ENCODE peak calls at places on chromosomes 13 and 19, in four cellular contexts. F is H1, D is K562, E is SK-N-SH. O is an unnamed sample.
A peak's percentile ranks its signal among the peaks of the same experiment; 100 is the strongest.

GRCh38 chr19:43305642-43306041 is 36.3 kb upstream of the PSG9 start:
- DNase-seq in F (no peak), D (peak; percentile 15), E (no peak), O (no peak)

GRCh38 chr13:106573855-106574254 is 5.9 kb upstream of the ARGLU1 start:
- DNase-seq in D (no peak), F (no peak), E (no peak), O (no peak)

GRCh38 chr13:59458908-59459579 is 704.7 kb downstream of the DIAPH3 start:
- DNase-seq in D (no peak), F (no peak), E (no peak), O (no peak)

GRCh38 chr13:97544041-97544765 is 110.2 kb downstream of the RAP2A start:
- DNase-seq in D (no peak), F (no peak), E (no peak), O (no peak)

GRCh38 chr19:9863759-9864158 is 28.6 kb downstream of the PIN1 start:
- DNase-seq in F (no peak), D (no peak), E (no peak), O (no peak)

GRCh38 chr19:30490760-30491159 is 118.6 kb downstream of the ZNF536 start:
- DNase-seq in D (no peak), E (no peak), F (no peak), O (no peak)

GRCh38 chr19:30685601-30686000 is 313.4 kb downstream of the ZNF536 start:
- DNase-seq in E (no peak), F (no peak), D (no peak), O (no peak)

GRCh38 chr19:6138066-6138465 is 2.6 kb downstream of the ACSBG2 start:
- DNase-seq in E (peak; percentile 16), F (no peak), D (no peak), O (no peak)

GRCh38 chr13:94382520-94382919 is 97.0 kb downstream of the DCT start:
- DNase-seq in D (no peak), F (no peak), E (no peak), O (no peak)

GRCh38 chr13:32955881-32956594 is 60.2 kb upstream of the KL start:
- DNase-seq in F (no peak), E (no peak), D (no peak), O (no peak)

GRCh38 chr13:24923305-24923640 is 159.3 kb downstream of the RNF17 start:
- DNase-seq in F (no peak), D (peak; percentile 13), E (peak; percentile 39), O (no peak)

GRCh38 chr19:10316229-10317044 is 622 bp upstream of the FDX2 start:
- DNase-seq in E (peak; percentile 88), F (no peak), D (peak; percentile 70), O (no peak)

GRCh38 chr19:16461630-16462051 is 10.1 kb downstream of the EPS15L1 start:
- DNase-seq in D (no peak), E (no peak), F (no peak), O (no peak)

GRCh38 chr19:6056801-6057650 is 53.3 kb downstream of the RFX2 start:
- DNase-seq in E (no peak), F (no peak), D (peak; percentile 53), O (no peak)

GRCh38 chr13:105937451-105937850 is 598.0 kb downstream of the EFNB2 start:
- DNase-seq in E (peak; percentile 50), D (no peak), F (no peak), O (no peak)

GRCh38 chr13:23372264-23372905 is 61.1 kb downstream of the SACS start:
- DNase-seq in E (no peak), D (no peak), F (no peak), O (no peak)

GRCh38 chr13:52665325-52665724 is 12.7 kb downstream of the SUGT1 start:
- DNase-seq in F (no peak), D (no peak), E (peak; percentile 22), O (no peak)

GRCh38 chr13:99974939-99975561 is 3.5 kb upstream of the ZIC5 start:
- DNase-seq in E (peak; percentile 32), F (no peak), D (no peak), O (peak; percentile 53)

GRCh38 chr13:28574617-28575142 is 79.8 kb upstream of the FLT1 start:
- DNase-seq in F (no peak), E (no peak), D (peak; percentile 80), O (no peak)

GRCh38 chr13:49681837-49682236 is 9.4 kb downstream of the EBPL start:
- DNase-seq in D (no peak), F (no peak), E (no peak), O (no peak)

GRCh38 chr13:87999791-88000190 is 328.6 kb downstream of the SLITRK5 start:
- DNase-seq in F (no peak), D (no peak), E (no peak), O (no peak)

GRCh38 chr13:85543144-85543543 is 256.1 kb downstream of the SLITRK6 start:
- DNase-seq in F (no peak), E (no peak), D (no peak), O (no peak)

GRCh38 chr13:111338841-111339240 is 18.4 kb downstream of the TEX29 start:
- DNase-seq in D (no peak), F (no peak), E (no peak), O (no peak)

GRCh38 chr19:16527334-16527935 is 14.8 kb downstream of the CHERP start:
- DNase-seq in E (no peak), D (no peak), F (no peak), O (no peak)

GRCh38 chr19:49832556-49832955 is 14.5 kb downstream of the MED25 start:
- DNase-seq in E (no peak), D (no peak), F (no peak), O (no peak)

GRCh38 chr19:7333198-7334118 is 15.3 kb upstream of the ARHGEF18 start:
- DNase-seq in F (no peak), D (no peak), E (no peak), O (no peak)

GRCh38 chr19:47112166-47112663 is 1.4 kb downstream of the ZC3H4 start:
- DNase-seq in E (peak; percentile 76), D (peak; percentile 84), F (peak; percentile 54), O (peak; percentile 76)

DNA sequence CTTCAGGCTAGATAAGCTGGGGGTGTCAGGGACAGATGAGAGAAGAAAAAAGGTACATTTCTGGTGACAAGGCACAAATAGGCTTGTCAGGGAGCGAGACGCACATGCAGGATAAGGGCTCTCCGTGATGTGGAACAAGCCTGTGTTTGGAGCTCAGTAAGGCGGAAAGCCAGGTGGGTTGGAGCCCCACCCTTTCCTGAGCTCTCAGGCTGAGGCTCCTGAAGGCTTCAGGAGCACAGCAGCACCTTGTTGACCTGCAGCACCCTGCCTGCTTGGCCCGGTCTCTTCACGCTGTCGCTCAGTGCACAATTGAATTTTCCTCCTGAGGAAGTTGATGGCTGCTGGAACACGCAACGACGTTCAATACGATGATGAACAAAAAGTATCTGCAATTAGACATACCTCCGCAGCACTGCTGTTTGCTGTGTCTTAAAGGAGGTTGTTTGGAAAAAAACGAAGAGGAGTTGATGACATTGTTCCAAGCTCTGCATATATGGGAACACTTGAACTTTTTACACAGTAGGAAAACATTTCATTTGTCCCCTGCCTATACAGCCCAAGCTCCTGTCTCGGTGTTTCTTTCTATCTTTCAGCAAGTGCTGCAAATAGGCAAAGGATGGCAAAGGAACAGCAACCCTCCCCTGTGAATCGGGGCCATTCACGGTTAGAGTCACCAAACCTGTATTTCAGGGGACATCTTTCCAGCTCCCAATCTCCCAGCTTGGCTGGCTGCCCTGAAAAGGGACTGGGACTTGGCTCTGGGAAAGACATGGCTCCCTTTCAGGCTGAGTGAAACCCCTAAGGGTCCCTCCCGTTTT is 29.5 kb downstream of the SERP2 start:
- DNase-seq in F (no peak), E (no peak), D (no peak), O (no peak)
- TF ChIP-seq TEAD4 in F (no peak), E (no peak), D (no peak), O (no peak)

GRCh38 chr13:30881191-30881651 is 24.9 kb upstream of the MEDAG start:
- DNase-seq in E (no peak), D (no peak), F (no peak), O (no peak)

GRCh38 chr13:30880151-30880551 is 25.9 kb upstream of the MEDAG start:
- DNase-seq in E (no peak), F (no peak), D (no peak), O (no peak)

GRCh38 chr13:30880756-30881155 is 25.3 kb upstream of the MEDAG start:
- DNase-seq in F (no peak), D (no peak), E (no peak), O (no peak)

GRCh38 chr13:30882996-30883766 is 22.9 kb upstream of the MEDAG start:
- DNase-seq in D (no peak), F (no peak), E (no peak), O (no peak)

DNA sequence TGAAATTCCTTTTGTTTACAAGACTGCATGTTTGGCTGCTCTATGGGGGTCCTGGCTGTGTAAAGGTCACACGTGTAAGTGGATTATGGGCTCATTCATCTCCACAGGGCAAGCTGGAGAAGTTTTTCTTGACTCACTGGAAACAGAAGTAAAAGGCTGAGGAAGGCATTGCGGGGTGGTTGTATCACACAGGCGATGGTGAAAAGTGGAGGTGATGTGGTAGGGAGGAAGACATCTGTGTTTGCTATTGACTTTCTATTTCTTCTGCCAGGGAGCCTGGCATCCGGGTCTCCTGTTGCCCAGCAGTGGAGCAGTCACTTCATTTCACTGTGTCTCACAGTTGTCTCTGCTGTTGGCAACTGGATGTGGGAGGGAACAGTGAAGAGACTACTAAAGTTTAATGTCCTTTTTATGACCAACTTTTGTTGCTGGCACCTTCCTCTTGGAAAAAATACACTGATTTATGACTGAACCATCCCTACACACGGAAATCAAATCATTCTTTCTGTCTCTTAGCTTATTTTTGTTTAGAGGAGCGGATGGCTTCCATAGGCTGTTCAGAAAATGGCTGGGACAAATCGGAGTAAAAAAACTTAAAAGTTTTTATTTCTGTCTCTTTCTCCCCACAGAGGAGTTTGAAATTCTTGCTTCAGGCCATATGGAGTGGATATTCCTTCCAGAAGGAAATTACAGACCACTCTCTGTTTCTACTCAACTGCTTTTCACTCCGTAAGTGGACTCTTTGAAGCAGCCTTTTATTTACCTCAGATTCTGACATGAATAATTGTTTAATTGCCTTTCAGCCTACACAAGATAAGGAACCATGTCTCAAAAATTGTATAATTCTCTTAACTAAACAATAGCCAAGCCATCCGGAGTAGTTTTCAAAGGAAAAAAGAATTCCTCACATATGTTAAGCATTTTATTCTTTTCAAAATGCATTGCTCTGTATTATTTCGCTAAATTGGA is 23.9 kb upstream of the MEDAG start:
- DNase-seq in F (no peak), E (peak; percentile 58), D (no peak), O (no peak)
- TF ChIP-seq TEAD4 in F (no peak), E (no peak), D (no peak), O (no peak)

DNA sequence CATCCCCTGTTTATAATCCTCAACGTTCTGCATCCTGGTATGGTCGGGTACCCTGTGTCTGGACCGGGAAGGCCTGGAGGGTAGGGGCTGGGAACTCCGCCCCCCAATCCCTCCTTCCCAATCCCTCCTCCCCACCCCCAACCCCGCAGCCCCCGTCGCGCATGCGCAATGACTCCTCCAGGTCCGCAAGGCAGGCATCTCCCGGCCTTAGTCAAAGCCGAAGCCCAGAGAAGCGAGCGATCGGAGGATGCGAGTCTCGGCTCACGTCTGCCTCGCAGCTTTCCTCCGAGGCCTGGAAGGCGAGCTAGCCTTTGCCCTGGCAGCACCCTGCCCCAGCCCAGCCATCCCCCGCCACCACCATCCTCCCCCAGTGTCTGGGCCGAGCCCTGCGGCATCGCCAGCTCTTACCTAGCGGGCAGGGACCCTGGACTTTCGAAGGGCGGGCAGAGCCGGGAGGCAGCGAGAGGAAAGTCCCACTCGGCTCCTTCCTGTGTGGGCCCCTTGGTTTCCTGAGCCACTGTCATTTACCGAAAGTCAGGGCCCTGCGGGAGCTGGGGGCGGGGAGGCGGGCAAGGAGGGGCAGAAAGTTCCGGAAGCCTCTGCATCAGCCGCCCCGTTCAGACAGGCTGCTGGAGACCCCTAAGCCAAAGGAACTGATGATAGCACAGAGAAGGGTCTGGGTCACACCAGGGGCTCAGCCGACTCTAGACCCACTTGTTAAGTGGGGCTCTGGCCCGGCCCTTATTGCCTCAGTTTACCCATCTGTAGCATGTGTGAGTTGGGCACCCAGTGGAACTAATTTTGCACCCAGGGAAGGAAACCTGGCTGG is at the start of gene JAK3:
- DNase-seq in F (peak; percentile 75), D (peak; percentile 79), E (peak; percentile 93), O (peak; percentile 90)
- TF ChIP-seq TEAD4 in F (no peak), D (no peak), E (no peak), O (no peak)

GRCh38 chr13:98577823-98578285 is 947 bp upstream of the STK24 start:
- DNase-seq in E (no peak), D (no peak), F (no peak), O (peak; percentile 18)
- TF ChIP-seq TEAD4 in E (no peak), D (no peak), F (no peak), O (no peak)

O was measured in WTC11.